ENCODE peak calls at places on chromosomes 16 and 17, in six cellular contexts. B is A549, Z is right lobe of liver, L is tibial nerve, D is hepatocyte, V is RWPE1. U is an unnamed sample.
A peak's percentile ranks its signal among the peaks of the same experiment; 100 is the strongest.

GRCh38 chr16:85162478-85163277 is 50.4 kb upstream of the CIBAR2 start:
- DNase-seq in V (no peak), D (peak; percentile 69), B (no peak), L (peak; percentile 52), Z (no peak), U (peak; percentile 84)

GRCh38 chr16:10741844-10742243 is 1.8 kb upstream of the NUBP1 start:
- DNase-seq in D (no peak), B (no peak), V (no peak), Z (peak; percentile 68), L (no peak), U (no peak)

GRCh38 chr17:73952498-73953205 is 250.8 kb upstream of the RPL38 start:
- DNase-seq in D (peak; percentile 74), Z (peak; percentile 42), V (peak; percentile 11), B (peak; percentile 82), L (no peak), U (peak; percentile 65)

GRCh38 chr16:12341423-12341822 is 364.9 kb downstream of the SNX29 start:
- DNase-seq in V (no peak), D (peak; percentile 20), B (no peak), Z (no peak), L (no peak), U (no peak)

GRCh38 chr17:8089728-8090127 is 2.2 kb upstream of the ALOX12B start:
- DNase-seq in L (no peak), Z (no peak), B (no peak), D (no peak), V (no peak), U (no peak)

GRCh38 chr16:2428051-2428786 is 1.0 kb upstream of the CCNF start:
- DNase-seq in D (peak; percentile 72), Z (no peak), B (no peak), L (peak; percentile 36), V (peak; percentile 26), U (no peak)

GRCh38 chr17:33463887-33464286 is 170.8 kb upstream of the ASIC2 start:
- DNase-seq in Z (no peak), L (no peak), V (no peak), D (no peak), B (no peak), U (no peak)

GRCh38 chr17:75835315-75835987 is 8.8 kb downstream of the UNC13D start:
- DNase-seq in V (no peak), L (no peak), Z (no peak), D (no peak), B (no peak), U (no peak)

GRCh38 chr17:80615311-80615710 is 70.7 kb downstream of the RPTOR start:
- DNase-seq in B (no peak), L (no peak), D (no peak), Z (no peak), V (no peak), U (no peak)

GRCh38 chr17:82004485-82005455 is 17.9 kb downstream of the CENPX start:
- DNase-seq in B (no peak), D (no peak), Z (no peak), V (no peak), L (no peak), U (no peak)

GRCh38 chr16:51389881-51390280 is 238.8 kb upstream of the SALL1 start:
- DNase-seq in D (no peak), Z (no peak), B (no peak), V (no peak), L (no peak), U (no peak)

GRCh38 chr16:68739964-68740627 is 3.0 kb downstream of the CDH1 start:
- DNase-seq in L (no peak), Z (peak; percentile 32), V (no peak), B (peak; percentile 57), D (peak; percentile 75), U (no peak)

GRCh38 chr16:53908731-53909130 is 204.8 kb downstream of the FTO start:
- DNase-seq in L (no peak), B (no peak), V (no peak), D (no peak), Z (no peak), U (no peak)

GRCh38 chr16:12206749-12207142 is 230.2 kb downstream of the SNX29 start:
- DNase-seq in B (no peak), Z (no peak), L (no peak), D (no peak), V (no peak), U (no peak)

GRCh38 chr16:9706217-9706616 is 476.0 kb downstream of the GRIN2A start:
- DNase-seq in L (no peak), V (no peak), Z (no peak), D (no peak), B (no peak), U (no peak)

GRCh38 chr17:63250830-63251229 is 195.3 kb downstream of the CYB561 start:
- DNase-seq in D (no peak), B (no peak), Z (no peak), V (no peak), L (no peak), U (no peak)

GRCh38 chr17:50925296-50925891 is 59.2 kb upstream of the TOB1 start:
- DNase-seq in Z (no peak), B (no peak), V (no peak), D (no peak), L (no peak), U (no peak)

GRCh38 chr16:82943371-82943770 is 316.6 kb downstream of the CDH13 start:
- DNase-seq in L (no peak), V (no peak), Z (no peak), B (no peak), D (no peak), U (no peak)

GRCh38 chr16:57747996-57748395 is 12.4 kb downstream of the KATNB1 start:
- DNase-seq in L (no peak), Z (no peak), V (no peak), B (no peak), D (no peak), U (no peak)

GRCh38 chr17:80931421-80932265 is 60.0 kb upstream of the CHMP6 start:
- DNase-seq in B (no peak), D (peak; percentile 51), L (no peak), V (no peak), Z (no peak), U (no peak)

GRCh38 chr17:69761767-69762321 is 313.2 kb upstream of the KCNJ16 start:
- DNase-seq in V (peak; percentile 77), L (no peak), B (peak; percentile 77), D (peak; percentile 48), Z (no peak), U (no peak)

GRCh38 chr17:38663125-38663751 is 11.5 kb downstream of the EPOP start:
- DNase-seq in V (peak; percentile 56), Z (peak; percentile 82), D (peak; percentile 90), B (peak; percentile 94), L (no peak), U (no peak)

GRCh38 chr16:4176794-4177438 is 60.7 kb upstream of the ADCY9 start:
- DNase-seq in B (peak; percentile 62), D (peak; percentile 75), Z (no peak), L (no peak), V (peak; percentile 67), U (no peak)

GRCh38 chr16:24445216-24445615 is 94.2 kb upstream of the RBBP6 start:
- DNase-seq in L (no peak), V (no peak), D (no peak), B (no peak), Z (no peak), U (no peak)

GRCh38 chr17:61309857-61310256 is 89.8 kb upstream of the TBX2 start:
- DNase-seq in B (no peak), L (no peak), Z (no peak), V (peak; percentile 44), D (no peak), U (no peak)

GRCh38 chr16:57273359-57273758 is 11.1 kb downstream of the PLLP start:
- DNase-seq in Z (no peak), V (no peak), L (no peak), D (peak; percentile 43), B (no peak), U (peak; percentile 66)

GRCh38 chr17:4160294-4160859 is 17.4 kb downstream of the CYB5D2 start:
- DNase-seq in B (no peak), V (peak; percentile 13), D (no peak), Z (no peak), L (no peak), U (no peak)

GRCh38 chr17:10756604-10757003 is 26.8 kb upstream of the TMEM220 start:
- DNase-seq in Z (no peak), V (no peak), D (no peak), L (no peak), B (no peak), U (no peak)

GRCh38 chr16:17541324-17541723 is 70.6 kb upstream of the XYLT1 start:
- DNase-seq in D (no peak), V (no peak), L (no peak), B (no peak), Z (no peak), U (no peak)

GRCh38 chr16:4913774-4914525 is 23.0 kb downstream of the PPL start:
- DNase-seq in D (no peak), Z (no peak), B (no peak), V (no peak), L (no peak), U (no peak)

GRCh38 chr16:30011505-30012480 is 966 bp upstream of the DOC2A start:
- DNase-seq in D (no peak), L (no peak), V (no peak), Z (no peak), B (no peak), U (no peak)

GRCh38 chr16:50102046-50102756 is 36.4 kb downstream of the HEATR3 start:
- DNase-seq in L (no peak), B (no peak), D (no peak), Z (no peak), V (peak; percentile 36), U (no peak)
- TF ChIP-seq CTCF in L (no peak), B (no peak), D (no peak), Z (no peak), V (no peak), U (no peak)

DNA sequence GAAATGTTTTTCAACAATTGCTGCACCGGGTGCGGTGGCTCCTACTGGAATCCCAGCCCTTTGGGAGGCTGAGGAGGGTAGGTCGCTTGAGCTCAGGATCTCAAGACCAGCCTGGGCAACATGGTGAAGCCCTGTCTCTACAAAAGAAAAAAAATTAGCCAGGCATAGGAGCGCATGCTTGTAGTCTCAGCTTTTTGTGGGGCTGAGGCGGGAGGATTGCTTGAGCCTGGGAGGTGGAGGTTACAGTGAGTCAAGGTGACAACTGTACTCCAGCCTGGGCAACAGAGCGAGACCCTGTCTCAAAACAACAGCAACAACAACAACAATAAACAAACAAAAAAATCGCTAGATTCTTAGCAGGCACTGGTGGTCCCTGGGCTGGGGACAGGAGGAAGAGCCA is 28.5 kb downstream of the IL21R start:
- DNase-seq in B (no peak), Z (no peak), D (no peak), L (no peak), V (no peak), U (no peak)
- H3K27ac ChIP-seq in B (no peak overlapping the region), Z (no peak overlapping the region), D (no peak overlapping the region), L (no peak overlapping the region), V (no peak overlapping the region), U (no peak overlapping the region)

DNA sequence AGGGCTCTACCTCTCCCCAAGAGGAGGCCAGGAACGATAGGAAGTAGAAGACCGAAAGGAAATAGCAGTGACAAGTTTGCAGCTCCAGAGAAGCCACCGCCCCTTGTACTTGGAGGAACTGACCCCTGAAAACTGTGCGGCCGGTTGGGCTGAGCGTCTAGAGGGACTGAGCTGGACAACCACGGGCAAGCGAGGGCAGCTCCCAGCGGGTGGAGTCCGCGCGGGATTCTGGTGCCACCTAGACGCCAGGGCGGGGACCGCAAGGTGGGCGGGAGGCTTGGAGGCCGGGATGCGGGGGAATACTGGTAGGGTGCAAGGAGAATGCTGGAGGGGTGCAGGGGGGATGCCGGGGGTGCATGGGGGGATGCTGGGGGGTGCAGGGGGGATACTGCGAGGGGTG is 1.3 kb upstream of the SLC6A4 start:
- DNase-seq in B (peak; percentile 91), D (peak; percentile 68), L (peak; percentile 18), Z (peak; percentile 78), V (peak; percentile 55), U (peak; percentile 81)
- TF ChIP-seq CTCF in B (peak; percentile 64), D (peak; percentile 44), L (no peak), Z (peak; percentile 37), V (peak; percentile 42), U (peak; percentile 18)

GRCh38 chr17:58513913-58514794 is at the start of gene MTMR4:
- DNase-seq in V (peak; percentile 83), L (peak; percentile 57), Z (peak; percentile 92), D (peak; percentile 94), B (peak; percentile 84), U (peak; percentile 84)
- H3K27ac ChIP-seq in V (peak within 1 kb of the TSS; percentile 76), L (peak within 1 kb of the TSS; percentile 67), Z (peak within 1 kb of the TSS; percentile 97), D (peak within 1 kb of the TSS; percentile 94), B (peak within 1 kb of the TSS; percentile 88), U (peak within 1 kb of the TSS; percentile 92)

U was measured in coronary artery.